ENCODE peak calls at places on chromosomes 7 and 10, in five cellular contexts. One of them, this sample, is unnamed. For H3K27me3, the result is how much of the 10 kb centered on the place peaks cover.

GRCh38 chr10:5482016-5482415 is 17.4 kb downstream of the CALML5 start:
- DNase-seq in fibroblast of lung: no peak
- DNase-seq in transverse colon: no peak
- DNase-seq in colonic mucosa: no peak
- DNase-seq in mammary epithelial cell: no peak
- DNase-seq in this sample: no peak

GRCh38 chr7:121544726-121545125 is 148.6 kb upstream of the FAM3C start:
- DNase-seq in colonic mucosa: no peak
- DNase-seq in transverse colon: no peak
- DNase-seq in fibroblast of lung: peak
- DNase-seq in mammary epithelial cell: peak
- DNase-seq in this sample: peak

GRCh38 chr10:95728535-95728934 is 27.4 kb upstream of the ENTPD1 start:
- DNase-seq in transverse colon: no peak
- DNase-seq in colonic mucosa: no peak
- DNase-seq in fibroblast of lung: no peak
- DNase-seq in mammary epithelial cell: peak
- DNase-seq in this sample: no peak

GRCh38 chr7:64990216-64990615 is 620 bp downstream of the ZNF117 start:
- DNase-seq in colonic mucosa: no peak
- DNase-seq in fibroblast of lung: no peak
- DNase-seq in mammary epithelial cell: no peak
- DNase-seq in transverse colon: no peak
- DNase-seq in this sample: no peak

GRCh38 chr10:80458638-80459037 is 4.5 kb downstream of the TSPAN14 start:
- DNase-seq in mammary epithelial cell: no peak
- DNase-seq in colonic mucosa: no peak
- DNase-seq in fibroblast of lung: no peak
- DNase-seq in transverse colon: no peak
- DNase-seq in this sample: no peak

GRCh38 chr7:1058821-1059199 is 14.5 kb downstream of the GPR146 start:
- DNase-seq in fibroblast of lung: no peak
- DNase-seq in colonic mucosa: no peak
- DNase-seq in mammary epithelial cell: no peak
- DNase-seq in transverse colon: no peak
- DNase-seq in this sample: no peak

GRCh38 chr7:107659666-107660065 is 962 bp upstream of the SLC26A4 start:
- DNase-seq in mammary epithelial cell: peak
- DNase-seq in fibroblast of lung: peak
- DNase-seq in transverse colon: no peak
- DNase-seq in colonic mucosa: no peak
- DNase-seq in this sample: peak

GRCh38 chr10:9222917-9223316 is 1168.4 kb downstream of the GATA3 start:
- DNase-seq in fibroblast of lung: peak
- DNase-seq in colonic mucosa: no peak
- DNase-seq in mammary epithelial cell: peak
- DNase-seq in transverse colon: no peak
- DNase-seq in this sample: no peak

GRCh38 chr7:116380030-116380429 is 119.5 kb upstream of the CAV2 start:
- DNase-seq in transverse colon: no peak
- DNase-seq in fibroblast of lung: peak
- DNase-seq in mammary epithelial cell: no peak
- DNase-seq in colonic mucosa: no peak
- DNase-seq in this sample: no peak

GRCh38 chr10:100890696-100891271 is 22.0 kb upstream of the SLF2 start:
- DNase-seq in mammary epithelial cell: peak
- DNase-seq in fibroblast of lung: peak
- DNase-seq in transverse colon: no peak
- DNase-seq in colonic mucosa: no peak
- DNase-seq in this sample: peak

GRCh38 chr10:77613476-77614130 is 24.0 kb downstream of the KCNMA1 start:
- DNase-seq in transverse colon: no peak
- DNase-seq in mammary epithelial cell: no peak
- DNase-seq in colonic mucosa: peak
- DNase-seq in fibroblast of lung: peak
- DNase-seq in this sample: peak

GRCh38 chr7:117902314-117902889 is 29.2 kb upstream of the CTTNBP2 start:
- DNase-seq in colonic mucosa: no peak
- DNase-seq in fibroblast of lung: no peak
- DNase-seq in transverse colon: no peak
- DNase-seq in mammary epithelial cell: no peak
- DNase-seq in this sample: no peak

GRCh38 chr10:19003341-19003740 is 45.3 kb upstream of the MALRD1 start:
- DNase-seq in fibroblast of lung: no peak
- DNase-seq in colonic mucosa: no peak
- DNase-seq in mammary epithelial cell: no peak
- DNase-seq in transverse colon: no peak
- DNase-seq in this sample: no peak

GRCh38 chr10:89347706-89348457 is 20.1 kb downstream of the IFIT3 start:
- DNase-seq in transverse colon: no peak
- DNase-seq in colonic mucosa: no peak
- DNase-seq in fibroblast of lung: no peak
- DNase-seq in mammary epithelial cell: no peak
- DNase-seq in this sample: no peak

GRCh38 chr7:26460326-26460725 is 168.7 kb downstream of the SNX10 start:
- DNase-seq in colonic mucosa: no peak
- DNase-seq in mammary epithelial cell: no peak
- DNase-seq in transverse colon: no peak
- DNase-seq in fibroblast of lung: no peak
- DNase-seq in this sample: no peak

GRCh38 chr10:97737770-97738265 is 890 bp downstream of the ZFYVE27 start:
- DNase-seq in mammary epithelial cell: no peak
- DNase-seq in transverse colon: no peak
- DNase-seq in fibroblast of lung: peak
- DNase-seq in colonic mucosa: no peak
- DNase-seq in this sample: peak

GRCh38 chr7:32586291-32587221 is 91.3 kb downstream of the AVL9 start:
- DNase-seq in mammary epithelial cell: no peak
- DNase-seq in fibroblast of lung: peak
- DNase-seq in transverse colon: no peak
- DNase-seq in colonic mucosa: no peak
- DNase-seq in this sample: peak

GRCh38 chr7:18087687-18088078 is 60.0 kb upstream of the PRPS1L1 start:
- DNase-seq in transverse colon: no peak
- DNase-seq in colonic mucosa: no peak
- DNase-seq in mammary epithelial cell: no peak
- DNase-seq in fibroblast of lung: no peak
- DNase-seq in this sample: no peak

GRCh38 chr10:51000164-51000563 is 74.1 kb upstream of the PRKG1 start:
- DNase-seq in fibroblast of lung: peak
- DNase-seq in mammary epithelial cell: no peak
- DNase-seq in transverse colon: no peak
- DNase-seq in colonic mucosa: no peak
- DNase-seq in this sample: peak

GRCh38 chr7:128427289-128427891 is 17.6 kb upstream of the IMPDH1 start:
- DNase-seq in fibroblast of lung: peak
- DNase-seq in mammary epithelial cell: peak
- DNase-seq in transverse colon: no peak
- DNase-seq in colonic mucosa: peak
- DNase-seq in this sample: peak

GRCh38 chr7:107622429-107622828 is 38.2 kb upstream of the SLC26A4 start:
- DNase-seq in fibroblast of lung: peak
- DNase-seq in colonic mucosa: no peak
- DNase-seq in transverse colon: no peak
- DNase-seq in mammary epithelial cell: peak
- DNase-seq in this sample: peak

GRCh38 chr7:32957326-32958045 is at the start of gene FKBP9:
- DNase-seq in mammary epithelial cell: peak
- DNase-seq in fibroblast of lung: peak
- DNase-seq in colonic mucosa: peak
- DNase-seq in transverse colon: peak
- DNase-seq in this sample: peak

GRCh38 chr7:27579565-27579964 is 83.1 kb downstream of the HIBADH start:
- DNase-seq in colonic mucosa: no peak
- DNase-seq in transverse colon: no peak
- DNase-seq in fibroblast of lung: no peak
- DNase-seq in mammary epithelial cell: no peak
- DNase-seq in this sample: no peak

GRCh38 chr10:46304671-46305429 is 18.1 kb downstream of the ANTXRL start:
- DNase-seq in transverse colon: peak
- DNase-seq in colonic mucosa: no peak
- DNase-seq in fibroblast of lung: no peak
- DNase-seq in mammary epithelial cell: no peak
- DNase-seq in this sample: no peak

GRCh38 chr7:24714676-24715010 is 42.6 kb downstream of the GSDME start:
- DNase-seq in fibroblast of lung: no peak
- DNase-seq in transverse colon: no peak
- DNase-seq in colonic mucosa: no peak
- DNase-seq in mammary epithelial cell: no peak
- DNase-seq in this sample: no peak

GRCh38 chr10:112701528-112702295 is 248.3 kb upstream of the TCF7L2 start:
- DNase-seq in fibroblast of lung: no peak
- DNase-seq in colonic mucosa: no peak
- DNase-seq in transverse colon: no peak
- DNase-seq in mammary epithelial cell: no peak
- DNase-seq in this sample: no peak

GRCh38 chr10:79025113-79025832 is 43.5 kb upstream of the ZMIZ1 start:
- DNase-seq in colonic mucosa: no peak
- DNase-seq in mammary epithelial cell: no peak
- DNase-seq in transverse colon: no peak
- DNase-seq in fibroblast of lung: peak
- DNase-seq in this sample: no peak

DNA sequence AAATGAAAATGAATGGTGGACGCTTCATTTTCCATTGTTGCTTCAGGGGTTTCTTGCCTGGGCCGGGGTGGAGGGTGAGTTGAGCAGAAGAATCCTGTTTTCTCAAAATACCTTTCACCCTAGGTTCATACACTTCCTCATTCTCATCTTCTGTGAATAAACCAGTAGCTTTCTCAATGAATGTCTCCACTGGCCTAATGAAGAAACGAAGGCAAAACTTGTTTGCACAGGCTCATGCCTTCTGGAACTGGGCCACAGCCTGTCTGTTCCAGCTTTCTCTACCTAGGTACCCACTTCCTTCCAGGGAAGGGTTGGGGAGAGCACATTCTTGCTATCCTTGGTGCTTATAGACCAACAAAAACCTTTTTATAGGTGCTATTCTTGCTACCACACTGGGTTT is 21.3 kb downstream of the STMP1 start:
- DNase-seq in transverse colon: no peak
- DNase-seq in colonic mucosa: no peak
- DNase-seq in fibroblast of lung: no peak
- DNase-seq in mammary epithelial cell: peak
- DNase-seq in this sample: peak
- TF ChIP-seq CTCF in transverse colon: no peak
- TF ChIP-seq CTCF in colonic mucosa: no peak
- TF ChIP-seq CTCF in fibroblast of lung: no peak
- TF ChIP-seq CTCF in mammary epithelial cell: no peak
- TF ChIP-seq CTCF in this sample: no peak

GRCh38 chr10:93269281-93269680 is 195.6 kb downstream of the CYP26A1 start:
- DNase-seq in mammary epithelial cell: no peak
- DNase-seq in fibroblast of lung: no peak
- DNase-seq in transverse colon: no peak
- DNase-seq in colonic mucosa: no peak
- DNase-seq in this sample: no peak
- H3K27me3 ChIP-seq in mammary epithelial cell: under half
- H3K27me3 ChIP-seq in fibroblast of lung: under half
- H3K27me3 ChIP-seq in transverse colon: under half
- H3K27me3 ChIP-seq in colonic mucosa: under half
- H3K27me3 ChIP-seq in this sample: under half

GRCh38 chr7:155382802-155383171 is 75.1 kb upstream of the EN2 start:
- DNase-seq in mammary epithelial cell: no peak
- DNase-seq in fibroblast of lung: no peak
- DNase-seq in colonic mucosa: no peak
- DNase-seq in transverse colon: no peak
- DNase-seq in this sample: no peak

GRCh38 chr7:155380986-155381851 is 76.7 kb upstream of the EN2 start:
- DNase-seq in fibroblast of lung: no peak
- DNase-seq in mammary epithelial cell: no peak
- DNase-seq in transverse colon: no peak
- DNase-seq in colonic mucosa: no peak
- DNase-seq in this sample: no peak

GRCh38 chr7:155380221-155380861 is 77.6 kb upstream of the EN2 start:
- DNase-seq in fibroblast of lung: peak
- DNase-seq in mammary epithelial cell: peak
- DNase-seq in colonic mucosa: peak
- DNase-seq in transverse colon: peak
- DNase-seq in this sample: peak

GRCh38 chr7:155383756-155384491 is 74.0 kb upstream of the EN2 start:
- DNase-seq in colonic mucosa: no peak
- DNase-seq in transverse colon: no peak
- DNase-seq in fibroblast of lung: no peak
- DNase-seq in mammary epithelial cell: no peak
- DNase-seq in this sample: no peak

DNA sequence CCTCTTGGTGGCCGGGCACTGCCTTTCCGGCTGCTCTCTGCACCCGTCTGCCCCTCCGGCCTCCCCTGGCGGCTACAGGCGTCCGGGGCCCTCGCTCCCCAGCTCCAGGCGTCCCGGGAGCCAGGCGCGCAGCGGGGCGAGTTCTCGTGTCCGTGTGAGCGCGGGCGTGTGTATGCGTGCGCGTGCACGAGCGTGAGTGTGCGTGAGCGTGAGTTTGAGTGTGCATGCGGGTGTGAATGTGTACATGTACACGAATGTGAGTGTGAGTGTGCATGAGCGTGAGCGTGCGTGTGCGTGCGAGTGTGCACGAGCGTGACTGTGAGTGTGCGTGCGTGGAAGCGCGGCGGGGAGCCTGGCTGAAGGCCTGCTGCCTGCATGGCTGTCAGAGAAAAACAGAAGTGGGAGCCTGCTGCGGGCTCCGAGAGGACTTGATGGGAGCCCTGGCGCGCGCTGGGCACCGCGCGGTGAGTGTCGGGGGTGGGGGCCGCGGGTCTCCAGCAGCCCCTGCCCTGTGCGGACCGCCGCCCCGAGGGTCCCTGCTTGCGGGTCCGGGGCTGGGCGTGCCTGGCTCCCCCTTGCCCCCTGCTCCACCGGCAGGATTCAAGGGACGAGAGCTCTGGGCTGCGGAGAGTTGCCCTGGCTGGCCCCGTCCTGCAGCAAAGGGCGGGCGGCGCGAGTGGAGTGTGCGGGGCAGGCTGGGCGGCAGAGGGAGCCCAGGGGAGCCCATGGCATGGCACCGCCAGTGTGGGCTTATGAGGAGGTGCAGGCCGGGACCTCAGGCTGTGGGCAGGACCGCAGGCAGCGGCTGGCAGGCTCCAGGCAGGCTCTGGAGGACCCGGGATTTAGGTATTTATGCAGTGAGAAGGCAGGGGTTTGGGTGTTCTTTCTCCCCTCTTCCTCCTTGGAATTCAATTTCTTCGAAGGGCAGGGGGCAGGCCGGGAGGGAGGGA is 75.8 kb upstream of the EN2 start:
- DNase-seq in mammary epithelial cell: no peak
- DNase-seq in fibroblast of lung: no peak
- DNase-seq in colonic mucosa: no peak
- DNase-seq in transverse colon: no peak
- DNase-seq in this sample: no peak
- H3K4me3 ChIP-seq in mammary epithelial cell: no peak
- H3K4me3 ChIP-seq in fibroblast of lung: peak
- H3K4me3 ChIP-seq in colonic mucosa: no peak
- H3K4me3 ChIP-seq in transverse colon: peak
- H3K4me3 ChIP-seq in this sample: no peak

DNA sequence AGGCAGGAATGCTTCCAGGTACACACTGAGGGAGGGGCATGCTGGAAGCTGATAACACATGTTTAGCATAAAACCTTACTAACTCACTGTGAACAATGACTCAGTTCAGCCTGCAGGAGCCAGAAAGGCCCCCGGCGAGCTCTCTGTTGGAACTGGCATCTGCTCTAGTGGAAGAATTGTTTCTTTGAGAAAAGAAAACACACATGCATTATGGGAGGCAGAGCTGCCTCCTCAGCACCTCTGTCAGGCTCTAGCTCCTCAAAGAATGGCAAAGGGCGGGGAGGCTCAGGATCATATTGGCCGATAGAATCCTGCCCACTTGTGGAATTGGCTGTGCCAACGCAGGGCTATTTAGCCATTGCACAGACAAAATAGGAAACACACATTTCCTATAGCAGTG is 338.3 kb downstream of the CXCL12 start:
- DNase-seq in mammary epithelial cell: peak
- DNase-seq in transverse colon: no peak
- DNase-seq in colonic mucosa: no peak
- DNase-seq in fibroblast of lung: peak
- DNase-seq in this sample: peak
- TF ChIP-seq CTCF in mammary epithelial cell: no peak
- TF ChIP-seq CTCF in transverse colon: no peak
- TF ChIP-seq CTCF in colonic mucosa: no peak
- TF ChIP-seq CTCF in fibroblast of lung: peak
- TF ChIP-seq CTCF in this sample: no peak